ENCODE peak calls at places on chromosome 10, in four cellular contexts. C, B, Z and N are unnamed samples.

GRCh38 chr10:110857265-110858158 is 14.2 kb upstream of the PDCD4 start:
- DNase-seq in B (no peak), C (no peak), Z (no peak), N (peak)

GRCh38 chr10:103792547-103792946 is 62.8 kb downstream of the SH3PXD2A start:
- DNase-seq in B (no peak), Z (no peak), C (no peak), N (no peak)

GRCh38 chr10:60917331-60918280 is 26.4 kb downstream of the RHOBTB1 start:
- DNase-seq in Z (no peak), C (no peak), B (no peak), N (no peak)

GRCh38 chr10:77899080-77899477 is 27.5 kb downstream of the DLG5 start:
- DNase-seq in Z (no peak), C (peak), B (no peak), N (no peak)

GRCh38 chr10:78527296-78527695 is 493.6 kb downstream of the RPS24 start:
- DNase-seq in C (no peak), B (no peak), Z (no peak), N (no peak)

GRCh38 chr10:112911196-112911595 is 38.9 kb upstream of the TCF7L2 start:
- DNase-seq in B (no peak), C (no peak), Z (no peak), N (no peak)

GRCh38 chr10:34405611-34406462 is 409.3 kb downstream of the PARD3 start:
- DNase-seq in C (no peak), Z (no peak), B (peak), N (no peak)

GRCh38 chr10:13681095-13681494 is 94.3 kb downstream of the PRPF18 start:
- DNase-seq in Z (no peak), C (no peak), B (no peak), N (no peak)

GRCh38 chr10:127398140-127398966 is 150.8 kb upstream of the NPS start:
- DNase-seq in B (peak), C (peak), Z (no peak), N (no peak)

GRCh38 chr10:70350501-70350900 is 31.9 kb downstream of the LRRC20 start:
- DNase-seq in C (no peak), B (no peak), Z (no peak), N (no peak)

GRCh38 chr10:22489467-22489866 is 144.2 kb downstream of the SPAG6 start:
- DNase-seq in C (no peak), B (no peak), Z (no peak), N (no peak)

GRCh38 chr10:14523286-14523685 is 192.6 kb upstream of the FRMD4A start:
- DNase-seq in B (no peak), Z (no peak), C (no peak), N (no peak)

GRCh38 chr10:119281581-119282071 is 74.3 kb downstream of the GRK5 start:
- DNase-seq in C (no peak), B (peak), Z (no peak), N (no peak)

GRCh38 chr10:4450169-4450568 is 375.8 kb upstream of the AKR1E2 start:
- DNase-seq in B (no peak), Z (no peak), C (no peak), N (no peak)

GRCh38 chr10:133276435-133277201 is at the start of gene ADAM8:
- DNase-seq in C (no peak), B (no peak), Z (peak), N (peak)

GRCh38 chr10:23656735-23657134 is 217.9 kb downstream of the OTUD1 start:
- DNase-seq in C (no peak), B (peak), Z (no peak), N (peak)

GRCh38 chr10:133258066-133258817 is 18.4 kb downstream of the ADAM8 start:
- DNase-seq in B (no peak), C (no peak), Z (no peak), N (peak)

GRCh38 chr10:96753956-96754355 is 33.6 kb upstream of the PIK3AP1 start:
- DNase-seq in Z (no peak), C (no peak), B (no peak), N (no peak)

GRCh38 chr10:78321500-78321899 is 287.8 kb downstream of the RPS24 start:
- DNase-seq in B (no peak), C (no peak), Z (no peak), N (no peak)

GRCh38 chr10:117477961-117478670 is 64.4 kb upstream of the EMX2 start:
- DNase-seq in B (no peak), Z (no peak), C (peak), N (no peak)

GRCh38 chr10:103772096-103772845 is 83.1 kb downstream of the SH3PXD2A start:
- DNase-seq in B (peak), C (peak), Z (peak), N (peak)

GRCh38 chr10:104796817-104797216 is 155.7 kb downstream of the SORCS3 start:
- DNase-seq in C (no peak), B (no peak), Z (no peak), N (no peak)

GRCh38 chr10:72642318-72642717 is 16.4 kb upstream of the MICU1 start:
- DNase-seq in Z (no peak), B (no peak), C (no peak), N (no peak)

GRCh38 chr10:16520900-16521299 is 779 bp downstream of the C1QL3 start:
- DNase-seq in B (peak), C (no peak), Z (peak), N (peak)
- TF ChIP-seq CTCF in B (peak), C (peak), Z (peak), N (peak)

GRCh38 chr10:3231951-3232730 is 59.6 kb upstream of the PITRM1 start:
- DNase-seq in C (no peak), B (no peak), Z (no peak), N (no peak)
- TF ChIP-seq CTCF in C (peak), B (no peak), Z (no peak), N (no peak)

DNA sequence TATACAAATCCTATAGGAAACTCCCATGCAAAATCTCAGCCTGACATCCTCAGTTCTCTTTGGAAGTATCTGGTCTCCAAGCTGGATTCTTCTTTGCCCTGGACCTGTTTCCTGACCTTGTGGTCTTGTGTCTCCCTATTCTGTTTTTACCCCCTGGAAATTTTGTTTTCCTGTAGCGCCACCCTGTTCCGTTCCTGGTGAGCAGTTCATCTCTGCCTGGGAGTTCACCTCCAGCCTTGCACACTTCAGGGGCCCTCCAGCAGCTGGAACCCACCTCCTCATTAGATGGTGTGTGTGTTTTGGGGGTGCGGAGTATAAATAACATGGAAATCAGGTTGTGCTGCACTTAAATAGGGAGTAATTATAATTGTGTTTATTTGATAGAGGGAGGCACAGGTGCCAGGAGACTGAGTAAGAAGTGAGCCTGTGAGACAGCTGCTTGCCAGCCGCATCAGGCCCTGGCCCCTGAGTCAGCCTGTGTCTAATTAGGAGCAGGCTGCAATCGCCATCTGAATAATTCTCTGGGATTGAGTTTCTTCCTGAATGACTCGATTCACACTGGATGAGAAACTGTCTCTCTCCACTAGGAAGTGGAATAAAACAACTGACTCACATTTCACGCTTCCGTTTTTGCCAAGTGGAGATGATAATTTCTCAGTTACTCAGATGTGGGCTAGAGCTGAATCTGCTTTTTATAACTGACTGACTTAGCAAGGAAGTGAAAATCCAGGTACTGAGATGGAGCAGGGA is 69.4 kb upstream of the HECTD2 start:
- DNase-seq in B (peak), C (peak), Z (no peak), N (no peak)
- TF ChIP-seq CTCF in B (no peak), C (no peak), Z (no peak), N (no peak)

DNA sequence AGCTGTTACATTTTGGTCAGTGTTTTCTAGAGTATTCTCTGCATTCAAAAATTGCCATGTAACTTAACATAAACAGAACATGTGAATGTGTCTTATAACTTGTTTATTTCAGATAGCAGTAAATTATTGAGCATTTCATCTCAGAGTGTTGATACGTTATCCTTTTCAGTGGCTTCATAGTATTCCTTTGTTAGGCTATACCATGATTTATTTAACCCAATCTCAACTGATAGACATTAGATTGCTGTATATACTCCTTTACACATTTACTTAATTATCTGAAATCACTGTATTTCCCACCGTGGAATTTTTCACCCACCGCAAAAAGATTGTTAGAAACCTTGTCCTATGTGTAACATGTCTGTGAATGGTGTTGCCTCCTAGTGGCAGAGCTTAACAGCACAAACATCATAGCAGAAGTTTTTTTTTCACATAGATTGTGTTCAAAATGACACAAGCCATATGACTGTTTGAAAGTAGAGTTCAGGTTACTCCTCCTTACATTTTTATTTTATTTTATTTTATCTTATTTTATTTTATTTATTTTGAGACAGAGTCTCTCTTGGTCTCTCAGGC is 21.4 kb downstream of the SLF2 start:
- DNase-seq in C (no peak), B (peak), Z (no peak), N (no peak)
- TF ChIP-seq CTCF in C (peak), B (peak), Z (peak), N (peak)

GRCh38 chr10:122373713-122374112 is 795 bp upstream of the PLEKHA1 start:
- DNase-seq in B (no peak), C (no peak), Z (no peak), N (no peak)

GRCh38 chr10:122374859-122375721 is 582 bp downstream of the PLEKHA1 start:
- DNase-seq in C (no peak), Z (peak), B (peak), N (peak)

GRCh38 chr10:122375761-122376160 is 1.3 kb downstream of the PLEKHA1 start:
- DNase-seq in B (no peak), C (no peak), Z (peak), N (no peak)

GRCh38 chr10:122373108-122373507 is 1.4 kb upstream of the PLEKHA1 start:
- DNase-seq in B (no peak), Z (no peak), C (no peak), N (no peak)

DNA sequence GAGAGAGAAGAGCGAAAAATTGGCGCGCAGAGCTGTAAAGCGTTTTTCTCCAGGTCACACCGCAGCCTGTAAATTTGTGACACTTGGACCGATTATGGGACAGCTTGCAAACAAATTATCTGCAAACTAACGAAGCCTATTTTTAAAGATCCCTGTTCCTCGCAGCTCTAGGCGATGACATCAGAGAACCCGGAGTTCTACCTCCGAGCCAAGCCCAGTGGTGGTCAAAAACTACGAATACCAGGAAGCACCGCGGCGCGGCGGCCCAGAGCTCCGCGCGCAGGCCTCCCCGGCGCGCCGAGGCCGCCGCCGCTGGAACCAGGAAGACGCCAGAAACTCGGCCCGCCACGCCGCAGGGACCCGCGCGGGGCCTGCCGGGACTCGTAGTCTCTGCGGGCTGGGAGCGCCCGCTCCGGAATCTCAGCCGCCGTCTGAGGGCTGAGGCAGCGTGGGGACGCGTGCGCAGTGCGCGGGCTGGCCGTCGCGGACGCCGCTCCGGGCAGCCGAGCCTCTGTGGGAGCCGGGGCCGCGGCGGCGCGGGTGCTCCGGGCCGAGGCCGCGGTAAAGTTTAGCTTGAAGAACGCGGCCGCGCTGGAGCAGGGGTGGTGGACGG is at the start of gene PLEKHA1:
- DNase-seq in B (peak), C (peak), Z (peak), N (peak)
- TF ChIP-seq CTCF in B (no peak), C (no peak), Z (no peak), N (no peak)